ENCODE peak calls at places on chromosomes 5 and 9, in five cellular contexts. H is neural crest cell, C is chondrocyte, Q is tibial artery, K is uterus. D is an unnamed sample.

GRCh38 chr9:121187681-121188305 is 13.9 kb downstream of the RAB14 start:
- DNase-seq in C (no peak), H (no peak), Q (no peak), K (no peak), D (no peak)

GRCh38 chr5:170538970-170539586 is 35.3 kb downstream of the KCNIP1 start:
- DNase-seq in C (no peak), H (no peak), Q (no peak), K (no peak), D (no peak)

GRCh38 chr5:138580777-138581176 is 5.6 kb upstream of the HSPA9 start:
- DNase-seq in C (no peak), K (no peak), Q (no peak), H (no peak), D (no peak)

GRCh38 chr5:126100767-126101166 is 322.4 kb upstream of the GRAMD2B start:
- DNase-seq in H (no peak), Q (no peak), C (no peak), K (no peak), D (peak)

GRCh38 chr9:96604005-96604320 is 15.7 kb downstream of the CDC14B start:
- DNase-seq in H (no peak), C (no peak), Q (peak), K (no peak), D (no peak)

GRCh38 chr5:9924614-9925013 is 294.5 kb upstream of the TAS2R1 start:
- DNase-seq in H (no peak), Q (no peak), K (no peak), C (no peak), D (no peak)

GRCh38 chr5:62333250-62333800 is 27.3 kb downstream of the KIF2A start:
- DNase-seq in Q (no peak), H (no peak), K (no peak), C (no peak), D (no peak)

GRCh38 chr5:173281910-173282309 is 46.3 kb downstream of the STC2 start:
- DNase-seq in Q (no peak), C (no peak), K (no peak), H (no peak), D (peak)

GRCh38 chr9:130245474-130245873 is 20.1 kb upstream of the HMCN2 start:
- DNase-seq in K (no peak), Q (peak), C (peak), H (no peak), D (no peak)

GRCh38 chr9:14799030-14799429 is 76.5 kb upstream of the CER1 start:
- DNase-seq in C (no peak), K (no peak), Q (no peak), H (no peak), D (no peak)

GRCh38 chr5:178430187-178431062 is 159.8 kb downstream of the COL23A1 start:
- DNase-seq in K (no peak), H (no peak), C (no peak), Q (no peak), D (no peak)

GRCh38 chr9:91170951-91171350 is 190.8 kb downstream of the AUH start:
- DNase-seq in H (no peak), Q (no peak), K (no peak), C (no peak), D (no peak)

GRCh38 chr5:73451218-73452130 is 2.9 kb upstream of the FOXD1 start:
- DNase-seq in C (peak), Q (no peak), K (no peak), H (peak), D (peak)

GRCh38 chr9:14395300-14396082 is 81.5 kb upstream of the NFIB start:
- DNase-seq in C (no peak), K (no peak), Q (no peak), H (no peak), D (no peak)

GRCh38 chr9:7784472-7784871 is 15.1 kb downstream of the DMAC1 start:
- DNase-seq in C (no peak), Q (no peak), H (no peak), K (no peak), D (no peak)

GRCh38 chr5:83744851-83745250 is 24.2 kb upstream of the HAPLN1 start:
- DNase-seq in K (no peak), H (no peak), C (no peak), Q (no peak), D (no peak)

GRCh38 chr5:59745422-59745863 is 148.1 kb downstream of the PDE4D start:
- DNase-seq in Q (peak), K (peak), C (no peak), H (no peak), D (no peak)

GRCh38 chr5:96823900-96824351 is 16.2 kb upstream of the ERAP1 start:
- DNase-seq in C (no peak), Q (no peak), H (no peak), K (no peak), D (no peak)

GRCh38 chr9:133090752-133091325 is 29.1 kb downstream of the CEL start:
- DNase-seq in H (no peak), C (no peak), Q (no peak), K (no peak), D (no peak)

GRCh38 chr9:36820392-36820861 is 213.6 kb downstream of the PAX5 start:
- DNase-seq in K (no peak), Q (no peak), C (peak), H (no peak), D (no peak)

GRCh38 chr5:136027316-136027715 is 1.5 kb upstream of the TGFBI start:
- DNase-seq in Q (no peak), H (no peak), K (no peak), C (no peak), D (no peak)

GRCh38 chr9:98365724-98366123 is 110.3 kb upstream of the TBC1D2 start:
- DNase-seq in C (no peak), Q (no peak), H (no peak), K (no peak), D (no peak)

GRCh38 chr9:36074870-36075532 is 38.3 kb downstream of the RECK start:
- DNase-seq in Q (peak), K (peak), H (no peak), C (no peak), D (no peak)

GRCh38 chr9:16622541-16622940 is 247.9 kb downstream of the BNC2 start:
- DNase-seq in C (no peak), Q (no peak), K (no peak), H (no peak), D (no peak)

GRCh38 chr9:114549677-114550330 is 37.8 kb upstream of the ATP6V1G1 start:
- DNase-seq in Q (no peak), K (no peak), H (no peak), C (no peak), D (no peak)

GRCh38 chr5:169609716-169610115 is 26.1 kb downstream of the SPDL1 start:
- DNase-seq in H (no peak), Q (no peak), K (no peak), C (no peak), D (no peak)

GRCh38 chr5:176810084-176810597 is at the start of gene UNC5A:
- DNase-seq in H (peak), K (no peak), Q (no peak), C (no peak), D (peak)

GRCh38 chr5:143170977-143171376 is 232.5 kb downstream of the NR3C1 start:
- DNase-seq in K (no peak), H (no peak), C (no peak), Q (no peak), D (no peak)

GRCh38 chr5:126002222-126002897 is 420.8 kb upstream of the GRAMD2B start:
- DNase-seq in K (peak), Q (peak), H (no peak), C (no peak), D (no peak)

GRCh38 chr9:91781906-91782305 is 168.1 kb downstream of the ROR2 start:
- DNase-seq in Q (no peak), K (no peak), H (no peak), C (no peak), D (no peak)

GRCh38 chr5:169707714-169708113 is 70.6 kb downstream of the DOCK2 start:
- DNase-seq in K (no peak), C (no peak), Q (no peak), H (no peak), D (no peak)

GRCh38 chr5:180213256-180213600 is 4.2 kb upstream of the RASGEF1C start:
- DNase-seq in C (no peak), K (no peak), Q (no peak), H (no peak), D (no peak)
- TF ChIP-seq CTCF in C (no peak), K (no peak), Q (no peak), H (no peak), D (no peak)

DNA sequence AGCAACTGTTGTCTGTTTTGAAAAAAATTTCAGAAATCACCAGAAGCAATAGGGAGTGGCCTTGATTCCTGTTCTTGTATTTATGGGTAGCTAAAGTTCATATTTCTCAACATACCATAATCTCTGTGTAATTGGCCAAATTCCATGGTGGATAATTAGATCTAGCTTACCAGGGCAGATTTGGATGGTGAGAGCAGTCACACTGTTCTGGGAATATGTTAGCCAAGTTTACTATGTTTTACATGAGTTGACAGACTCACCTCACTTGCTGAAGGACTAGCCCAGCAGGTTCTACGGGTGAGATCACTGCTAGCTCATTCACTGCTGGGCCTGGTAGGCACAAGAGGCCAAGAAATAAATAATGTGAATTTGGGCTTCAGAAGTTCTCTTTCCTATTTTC is 32.7 kb upstream of the CDKN2B start:
- DNase-seq in K (no peak), C (no peak), Q (no peak), H (no peak), D (no peak)
- TF ChIP-seq CTCF in K (no peak), C (no peak), Q (no peak), H (no peak), D (no peak)

GRCh38 chr5:160685219-160685618 is 166.8 kb downstream of the ATP10B start:
- DNase-seq in C (no peak), H (no peak), K (no peak), Q (no peak), D (no peak)

DNA sequence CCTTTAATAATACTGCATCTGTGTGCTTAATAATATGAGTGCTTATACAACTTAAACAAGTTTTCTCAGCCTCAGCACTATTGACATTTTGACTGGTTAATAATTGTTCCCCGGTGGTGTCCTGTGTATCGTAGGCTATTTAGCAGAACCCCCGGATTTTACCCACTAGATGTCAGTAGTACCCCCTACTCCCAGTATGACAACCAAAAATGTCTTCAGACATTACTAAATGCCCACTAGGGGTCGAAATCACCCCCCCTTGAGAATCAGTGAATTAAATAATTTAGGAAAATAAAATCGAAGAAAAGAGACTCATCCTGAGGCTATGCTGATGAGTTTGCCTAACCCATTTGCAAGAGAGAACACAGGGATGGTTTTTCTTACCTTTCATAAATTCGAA is 166.3 kb downstream of the ATP10B start:
- DNase-seq in K (no peak), Q (no peak), C (no peak), H (no peak), D (peak)
- TF ChIP-seq CTCF in K (no peak), Q (no peak), C (no peak), H (peak), D (peak)

GRCh38 chr9:71286146-71286545 is 164.7 kb upstream of the TRPM3 start:
- DNase-seq in H (no peak), C (no peak), K (no peak), Q (no peak), D (no peak)
- TF ChIP-seq CTCF in H (no peak), C (no peak), K (no peak), Q (no peak), D (no peak)

DNA sequence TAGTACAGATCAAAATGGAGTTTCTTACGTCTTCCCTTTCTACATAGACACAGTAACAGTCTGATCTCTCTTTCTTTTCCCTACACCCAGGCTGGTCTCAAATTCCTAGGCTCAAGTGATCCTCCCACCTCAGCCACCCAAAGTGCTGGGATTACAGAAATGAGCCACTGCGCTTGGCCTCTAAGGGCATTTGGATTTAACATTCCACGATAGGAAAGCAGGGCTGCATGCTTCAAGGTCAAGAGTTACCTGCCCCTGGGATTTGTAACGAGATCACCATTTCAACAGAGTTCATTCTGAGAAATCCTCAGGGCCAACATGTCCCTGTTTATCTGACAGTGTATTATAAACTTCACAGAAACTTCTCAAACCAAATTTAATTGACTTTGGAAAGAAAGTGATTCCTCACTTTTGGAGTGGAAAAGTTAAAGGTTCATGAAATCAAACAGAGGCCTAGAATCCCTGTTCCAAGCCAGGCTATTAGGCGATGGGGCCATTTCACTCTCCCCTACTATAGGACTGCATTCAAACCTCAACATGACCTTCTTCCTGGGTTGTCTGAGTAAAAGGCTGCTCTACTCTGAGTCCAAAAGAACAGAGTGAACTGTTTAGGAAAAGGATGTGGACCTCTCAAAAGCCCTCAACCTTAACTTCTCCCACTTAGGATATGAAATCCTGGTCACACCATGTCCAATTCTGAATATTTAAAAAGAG is 15.7 kb downstream of the C5orf52 start:
- DNase-seq in K (no peak), C (no peak), H (no peak), Q (no peak), D (no peak)
- TF ChIP-seq CTCF in K (no peak), C (no peak), H (no peak), Q (no peak), D (no peak)

GRCh38 chr5:112684737-112685136 is 52.9 kb upstream of the APC start:
- DNase-seq in H (no peak), K (no peak), C (no peak), Q (no peak), D (no peak)
- TF ChIP-seq CTCF in H (no peak), K (no peak), C (no peak), Q (no peak), D (no peak)

GRCh38 chr5:88829053-88829452 is 53.9 kb downstream of the MEF2C start:
- DNase-seq in C (no peak), Q (peak), K (no peak), H (no peak), D (no peak)
- TF ChIP-seq CTCF in C (peak), Q (peak), K (no peak), H (peak), D (peak)

GRCh38 chr9:136108648-136109266 is 9.9 kb downstream of the TMEM250 start:
- DNase-seq in K (peak), H (no peak), Q (no peak), C (no peak), D (no peak)

GRCh38 chr9:136107953-136108647 is 10.6 kb downstream of the TMEM250 start:
- DNase-seq in Q (no peak), K (peak), H (no peak), C (no peak), D (no peak)

GRCh38 chr9:136111190-136111589 is 7.5 kb downstream of the TMEM250 start:
- DNase-seq in Q (no peak), K (no peak), C (no peak), H (no peak), D (no peak)

GRCh38 chr9:136110082-136111061 is 8.3 kb downstream of the TMEM250 start:
- DNase-seq in H (no peak), K (no peak), Q (no peak), C (no peak), D (no peak)

GRCh38 chr9:136109351-136110081 is 9.2 kb downstream of the TMEM250 start:
- DNase-seq in H (peak), Q (peak), C (no peak), K (peak), D (peak)
- TF ChIP-seq CTCF in H (no peak), Q (peak), C (peak), K (peak), D (no peak)

D was measured in endothelial cell.